ENCODE peak calls at places on chromosomes 1 and 21, in nine cellular contexts. R is GM13977, H is brain microvascular endothelial cell, S is right lobe of liver, T is RWPE1, Q is choroid plexus epithelial cell, Y is mesothelial cell of epicardium, A is stomach, X is foreskin fibroblast. M is an unnamed sample.

GRCh38 chr1:94326329-94326728 is 88.9 kb upstream of the ARHGAP29 start:
- DNase-seq in R (no peak), Y (no peak), S (no peak), A (no peak), Q (no peak), X (no peak), T (no peak), H (no peak), M (no peak)

GRCh38 chr1:8416857-8417256 is 98.9 kb downstream of the SLC45A1 start:
- DNase-seq in Q (no peak), H (no peak), T (no peak), S (no peak), Y (no peak), R (no peak), A (no peak), X (no peak), M (no peak)

GRCh38 chr21:45699251-45699942 is 55.9 kb downstream of the PCBP3 start:
- DNase-seq in H (no peak), A (no peak), S (no peak), T (no peak), Y (no peak), R (no peak), Q (no peak), X (no peak), M (no peak)

GRCh38 chr1:21931171-21932093 is 5.7 kb downstream of the HSPG2 start:
- DNase-seq in T (peak), X (peak), H (peak), R (no peak), Q (peak), S (no peak), A (peak), Y (no peak), M (peak)

GRCh38 chr21:21007606-21008005 is 9.4 kb downstream of the NCAM2 start:
- DNase-seq in S (no peak), H (no peak), R (no peak), Q (peak), T (no peak), Y (no peak), A (no peak), X (peak), M (no peak)

GRCh38 chr1:221487781-221488520 is 253.9 kb downstream of the DUSP10 start:
- DNase-seq in R (no peak), Y (no peak), X (peak), A (no peak), Q (peak), S (no peak), H (peak), T (peak), M (no peak)

GRCh38 chr21:44666401-44667320 is at the start of gene KRTAP12-2:
- DNase-seq in A (no peak), H (no peak), X (no peak), Q (no peak), T (no peak), R (no peak), S (no peak), Y (peak), M (peak)

GRCh38 chr1:8911416-8912309 is 33.2 kb upstream of the ENO1 start:
- DNase-seq in S (no peak), Q (peak), X (no peak), H (no peak), Y (no peak), T (peak), A (no peak), R (no peak), M (no peak)

GRCh38 chr1:43063394-43064219 is 104.9 kb upstream of the SLC2A1 start:
- DNase-seq in T (no peak), S (no peak), R (no peak), Y (no peak), Q (no peak), X (no peak), H (no peak), A (no peak), M (no peak)

GRCh38 chr1:1377540-1378205 is 2.7 kb upstream of the AURKAIP1 start:
- DNase-seq in X (no peak), Q (no peak), H (no peak), R (no peak), T (no peak), A (no peak), S (no peak), Y (no peak), M (no peak)

GRCh38 chr1:43137445-43138052 is 34.5 kb downstream of the EBNA1BP2 start:
- DNase-seq in A (no peak), H (peak), X (no peak), Y (no peak), R (no peak), S (no peak), T (no peak), Q (peak), M (no peak)

GRCh38 chr1:241551759-241552638 is 19.8 kb downstream of the KMO start:
- DNase-seq in T (no peak), H (no peak), S (peak), R (peak), Q (no peak), X (no peak), A (no peak), Y (no peak), M (no peak)

GRCh38 chr1:241521718-241522117 is 2.2 kb upstream of the FH start:
- DNase-seq in Y (no peak), R (no peak), Q (no peak), S (no peak), A (no peak), X (no peak), T (no peak), H (no peak), M (no peak)

GRCh38 chr1:68010094-68010493 is 40.3 kb downstream of the DIRAS3 start:
- DNase-seq in R (no peak), Q (peak), Y (no peak), H (no peak), X (no peak), A (no peak), T (peak), S (no peak), M (no peak)

GRCh38 chr1:170687625-170688024 is 23.7 kb downstream of the PRRX1 start:
- DNase-seq in R (no peak), Q (no peak), A (no peak), H (no peak), S (no peak), T (no peak), X (no peak), Y (no peak), M (no peak)

GRCh38 chr1:208243851-208244583 is at the start of gene PLXNA2:
- DNase-seq in T (peak), R (peak), H (peak), Y (peak), S (peak), X (peak), Q (peak), A (peak), M (peak)

GRCh38 chr1:166307261-166308188 is 140.7 kb upstream of the FAM78B start:
- DNase-seq in Q (no peak), R (no peak), X (no peak), H (no peak), S (no peak), T (no peak), Y (no peak), A (no peak), M (no peak)

GRCh38 chr21:26110703-26111102 is 59.9 kb downstream of the APP start:
- DNase-seq in X (no peak), A (no peak), Y (no peak), S (no peak), R (no peak), H (no peak), T (no peak), Q (no peak), M (no peak)

GRCh38 chr1:65104854-65105540 is 43.0 kb upstream of the AK4 start:
- DNase-seq in Q (peak), X (no peak), S (no peak), T (no peak), A (no peak), H (no peak), R (no peak), Y (no peak), M (no peak)

GRCh38 chr1:109849670-109850069 is 61.0 kb upstream of the CSF1 start:
- DNase-seq in S (no peak), X (no peak), Y (no peak), T (no peak), H (no peak), A (no peak), Q (no peak), R (no peak), M (no peak)

GRCh38 chr1:46369542-46370213 is 24.4 kb upstream of the FAAH start:
- DNase-seq in A (no peak), Q (peak), R (no peak), Y (no peak), H (no peak), S (no peak), X (peak), T (no peak), M (no peak)

GRCh38 chr21:42650441-42651421 is 2.7 kb upstream of the PDE9A start:
- DNase-seq in S (peak), Y (no peak), T (no peak), R (no peak), H (no peak), A (no peak), Q (no peak), X (no peak), M (no peak)

GRCh38 chr21:16624468-16625102 is 888.3 kb upstream of the CXADR start:
- DNase-seq in A (no peak), Y (no peak), Q (no peak), X (no peak), H (no peak), S (no peak), R (no peak), T (no peak), M (no peak)

GRCh38 chr1:61496501-61496900 is 228.4 kb downstream of the TM2D1 start:
- DNase-seq in H (peak), T (peak), R (no peak), Q (peak), Y (no peak), S (no peak), X (peak), A (no peak), M (no peak)

GRCh38 chr1:227192163-227192562 is 126.1 kb downstream of the CDC42BPA start:
- DNase-seq in X (peak), S (no peak), A (peak), Q (peak), Y (no peak), T (peak), H (peak), R (no peak), M (no peak)

GRCh38 chr1:207050428-207050767 is 610 bp downstream of the YOD1 start:
- DNase-seq in S (no peak), H (no peak), Q (peak), X (no peak), Y (no peak), T (no peak), A (no peak), R (no peak), M (no peak)

GRCh38 chr1:12194666-12195216 is 27.9 kb downstream of the TNFRSF1B start:
- DNase-seq in R (no peak), T (no peak), Q (no peak), X (no peak), A (no peak), H (no peak), Y (no peak), S (no peak), M (no peak)

GRCh38 chr21:14862794-14863720 is 201.7 kb downstream of the NRIP1 start:
- DNase-seq in X (no peak), R (no peak), H (no peak), Y (no peak), A (no peak), Q (peak), S (no peak), T (no peak), M (no peak)

GRCh38 chr1:8643542-8644536 is 173.6 kb downstream of the RERE start:
- DNase-seq in H (no peak), A (no peak), T (no peak), Q (no peak), X (no peak), Y (no peak), S (peak), R (peak), M (no peak)

GRCh38 chr1:25566730-25567341 is 23.4 kb downstream of the LDLRAP1 start:
- DNase-seq in H (peak), A (no peak), S (peak), X (peak), R (no peak), Q (peak), Y (no peak), T (no peak), M (peak)
- TF ChIP-seq CTCF in H (peak), A (no peak), S (no peak), X (peak), R (peak), Q (peak), Y (no peak), T (no peak), M (no peak)

DNA sequence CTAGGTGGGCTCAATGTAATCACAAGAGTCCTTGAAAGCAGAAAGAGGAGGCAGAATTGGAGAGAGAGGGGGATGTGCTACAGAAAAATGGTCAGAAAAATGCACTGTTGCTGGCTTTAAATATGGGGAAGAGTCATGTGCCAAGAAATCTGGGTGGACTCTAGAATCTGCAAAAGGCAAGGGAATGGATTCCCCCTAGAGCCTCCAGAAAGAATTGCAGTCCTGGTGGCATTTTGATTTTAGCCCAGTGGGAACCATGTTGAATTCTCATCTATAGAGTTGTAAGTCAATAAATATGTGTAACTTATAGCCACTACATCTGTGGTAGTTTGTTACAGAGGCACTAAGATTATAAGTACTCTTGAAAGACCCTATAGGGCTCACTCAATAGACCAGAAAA is 210.3 kb downstream of the ASTN1 start:
- DNase-seq in Q (no peak), X (no peak), A (no peak), T (no peak), Y (no peak), S (no peak), R (no peak), H (no peak), M (no peak)
- TF ChIP-seq CTCF in Q (no peak), X (no peak), A (no peak), T (no peak), Y (no peak), S (peak), R (no peak), H (no peak), M (no peak)

GRCh38 chr1:175220853-175221547 is 28.4 kb upstream of the KIAA0040 start:
- DNase-seq in Y (no peak), Q (no peak), R (no peak), A (no peak), H (no peak), T (no peak), X (no peak), S (no peak), M (no peak)

GRCh38 chr1:175219774-175220173 is 27.2 kb upstream of the KIAA0040 start:
- DNase-seq in R (no peak), Q (no peak), A (no peak), S (no peak), Y (no peak), T (no peak), X (no peak), H (no peak), M (no peak)

GRCh38 chr1:175222296-175222938 is 29.8 kb upstream of the KIAA0040 start:
- DNase-seq in R (no peak), X (no peak), H (no peak), S (no peak), Y (no peak), T (peak), Q (no peak), A (no peak), M (no peak)

GRCh38 chr1:175221548-175222175 is 29.1 kb upstream of the KIAA0040 start:
- DNase-seq in Y (peak), Q (no peak), T (peak), S (no peak), R (no peak), H (no peak), X (no peak), A (peak), M (no peak)

DNA sequence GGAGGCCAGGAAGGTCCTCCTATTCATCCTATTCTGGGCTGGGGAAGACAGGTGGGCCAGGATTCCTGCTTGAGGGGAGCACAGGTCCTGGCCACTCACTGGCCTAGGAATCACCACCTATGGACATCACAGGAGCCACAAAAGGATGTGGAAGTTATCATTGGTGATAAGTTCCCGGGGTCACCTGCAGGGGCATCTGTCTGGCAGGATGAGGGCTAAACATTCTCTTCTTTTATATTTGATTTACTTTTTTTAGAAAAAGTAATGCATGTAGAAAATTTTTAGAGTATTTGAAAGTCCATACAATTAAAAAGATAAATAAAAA is 33.2 kb upstream of the KIAA0040 start:
- DNase-seq in H (no peak), T (no peak), Q (no peak), A (no peak), Y (no peak), S (no peak), X (no peak), R (no peak), M (no peak)
- TF ChIP-seq CTCF in H (no peak), T (no peak), Q (no peak), A (no peak), Y (no peak), S (no peak), X (no peak), R (no peak), M (no peak)

GRCh38 chr1:197904126-197904787 is 1.8 kb downstream of the C1orf53 start:
- DNase-seq in T (no peak), H (no peak), R (no peak), S (no peak), X (no peak), Y (no peak), Q (no peak), A (no peak), M (no peak)

GRCh38 chr1:197905699-197906351 is 3.4 kb downstream of the C1orf53 start:
- DNase-seq in S (no peak), Y (no peak), Q (no peak), A (no peak), H (no peak), T (no peak), R (no peak), X (no peak), M (no peak)

GRCh38 chr1:197903196-197903514 is 725 bp downstream of the C1orf53 start:
- DNase-seq in X (no peak), S (no peak), A (no peak), R (no peak), Q (no peak), T (no peak), H (no peak), Y (no peak), M (no peak)

GRCh38 chr1:197902131-197902453 is 338 bp upstream of the C1orf53 start:
- DNase-seq in X (no peak), S (no peak), Q (no peak), T (no peak), A (no peak), H (no peak), Y (no peak), R (no peak), M (no peak)

DNA sequence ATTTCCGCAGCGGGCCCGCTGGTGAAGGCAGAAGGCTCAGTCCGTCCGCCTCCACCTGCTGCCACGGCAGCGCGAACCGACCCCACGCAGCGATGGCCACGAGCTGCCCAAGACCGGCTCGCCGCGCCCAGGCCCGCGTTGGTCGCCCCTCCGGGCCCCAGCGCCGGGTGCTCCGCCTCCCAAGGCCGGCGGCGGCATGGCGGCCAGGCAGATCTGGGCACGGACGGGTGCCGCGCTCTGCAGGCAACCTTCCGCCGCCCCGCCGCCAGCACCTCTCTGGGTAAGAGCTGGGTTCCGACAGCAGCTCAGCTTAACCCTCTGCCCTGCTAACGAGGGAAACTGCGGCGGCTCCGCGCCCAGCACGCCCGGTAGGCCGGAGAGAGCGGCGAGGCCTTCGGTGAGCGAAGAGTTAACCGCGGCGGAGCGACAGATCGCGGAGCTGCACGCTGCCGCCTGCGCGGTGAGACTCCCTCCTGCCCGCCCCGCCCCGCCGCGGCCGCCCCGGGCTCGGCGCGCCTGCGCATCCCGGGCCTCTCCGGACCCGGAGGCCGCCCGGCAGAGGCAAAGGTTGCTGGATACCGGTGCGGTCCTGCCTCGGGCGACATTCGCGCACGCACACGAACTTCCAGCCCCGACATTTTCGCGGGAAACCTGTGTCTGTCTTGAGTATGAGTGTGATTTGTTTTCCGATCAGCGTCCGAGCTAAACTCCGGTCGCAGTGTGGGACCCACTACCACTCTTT is at the start of gene C1orf53:
- DNase-seq in S (peak), X (peak), Q (peak), H (peak), Y (peak), A (peak), T (peak), R (peak), M (peak)
- TF ChIP-seq CTCF in S (no peak), X (no peak), Q (no peak), H (no peak), Y (no peak), A (no peak), T (no peak), R (no peak), M (peak)

GRCh38 chr21:18041012-18041411 is 203.6 kb upstream of the CHODL start:
- DNase-seq in Q (peak), T (no peak), Y (no peak), S (no peak), A (no peak), X (no peak), H (no peak), R (no peak), M (no peak)
- TF ChIP-seq CTCF in Q (peak), T (peak), Y (no peak), S (peak), A (no peak), X (no peak), H (peak), R (peak), M (no peak)

GRCh38 chr1:231806623-231807470 is 180.3 kb downstream of the DISC1 start:
- DNase-seq in Q (peak), X (no peak), H (peak), Y (no peak), A (peak), T (peak), R (peak), S (peak), M (peak)
- TF ChIP-seq CTCF in Q (peak), X (peak), H (peak), Y (peak), A (no peak), T (no peak), R (peak), S (peak), M (no peak)

GRCh38 chr1:23019094-23019850 is at the start of gene KDM1A:
- DNase-seq in T (peak), A (peak), Y (peak), Q (peak), X (peak), H (peak), S (peak), R (peak), M (peak)
- TF ChIP-seq CTCF in T (peak), A (no peak), Y (no peak), Q (no peak), X (peak), H (peak), S (peak), R (peak), M (no peak)

GRCh38 chr1:212293579-212293978 is 8.4 kb downstream of the PPP2R5A start:
- DNase-seq in R (no peak), Y (no peak), A (no peak), Q (peak), H (no peak), X (no peak), T (no peak), S (no peak), M (no peak)
- TF ChIP-seq CTCF in R (no peak), Y (no peak), A (no peak), Q (peak), H (peak), X (peak), T (no peak), S (peak), M (no peak)

GRCh38 chr1:156970017-156970416 is 49.6 kb downstream of the LRRC71 start:
- DNase-seq in S (no peak), T (no peak), H (no peak), Q (peak), A (no peak), X (no peak), R (no peak), Y (no peak), M (no peak)
- TF ChIP-seq CTCF in S (no peak), T (no peak), H (peak), Q (peak), A (no peak), X (peak), R (peak), Y (no peak), M (no peak)